ENCODE peak calls at places on chromosomes 3 and 15, in seven cellular contexts. J is sigmoid colon; V is stomach; K is HCT116; G is A673; D is PC-3; B is CD4-positive, alpha-beta memory T cell. O is an unnamed sample.

GRCh38 chr15:62928242-62928995 is 114.1 kb upstream of the TPM1 start:
- DNase-seq in G (peak; percentile 59), D (peak; percentile 6), J (no peak), K (no peak), B (no peak), V (no peak), O (no peak)

GRCh38 chr3:162391301-162391700 is 894.7 kb downstream of the OTOL1 start:
- DNase-seq in G (no peak), V (no peak), D (peak; percentile 78), B (no peak), K (no peak), J (no peak), O (no peak)

GRCh38 chr3:4460334-4460733 is 6.7 kb downstream of the SUMF1 start:
- DNase-seq in G (no peak), B (no peak), V (no peak), J (no peak), K (no peak), D (no peak), O (no peak)

GRCh38 chr3:194572131-194572789 is 61.0 kb downstream of the TMEM44 start:
- DNase-seq in V (no peak), D (no peak), G (peak; percentile 24), J (peak; percentile 77), K (no peak), B (no peak), O (no peak)

GRCh38 chr15:51203797-51204196 is 109.1 kb upstream of the TNFAIP8L3 start:
- DNase-seq in K (no peak), D (peak; percentile 53), G (no peak), V (no peak), J (no peak), B (no peak), O (no peak)

GRCh38 chr3:127791221-127791913 is 30.9 kb downstream of the MGLL start:
- DNase-seq in V (peak; percentile 35), B (no peak), D (peak; percentile 69), J (peak; percentile 80), K (no peak), G (peak; percentile 26), O (no peak)

GRCh38 chr3:13121553-13122001 is 48.3 kb upstream of the IQSEC1 start:
- DNase-seq in D (no peak), K (no peak), B (no peak), J (peak; percentile 22), G (no peak), V (no peak), O (no peak)

GRCh38 chr3:58052373-58053273 is 44.4 kb downstream of the FLNB start:
- DNase-seq in V (peak; percentile 78), G (peak; percentile 51), K (peak; percentile 94), J (peak; percentile 94), B (no peak), D (peak; percentile 99), O (no peak)

GRCh38 chr3:114519415-114519814 is 225.6 kb downstream of the TIGIT start:
- DNase-seq in K (no peak), V (no peak), D (no peak), J (no peak), B (peak; percentile 16), G (peak; percentile 48), O (no peak)

GRCh38 chr3:25069970-25070369 is 358.1 kb upstream of the RARB start:
- DNase-seq in D (no peak), G (no peak), J (no peak), K (no peak), B (no peak), V (no peak), O (no peak)

DNA sequence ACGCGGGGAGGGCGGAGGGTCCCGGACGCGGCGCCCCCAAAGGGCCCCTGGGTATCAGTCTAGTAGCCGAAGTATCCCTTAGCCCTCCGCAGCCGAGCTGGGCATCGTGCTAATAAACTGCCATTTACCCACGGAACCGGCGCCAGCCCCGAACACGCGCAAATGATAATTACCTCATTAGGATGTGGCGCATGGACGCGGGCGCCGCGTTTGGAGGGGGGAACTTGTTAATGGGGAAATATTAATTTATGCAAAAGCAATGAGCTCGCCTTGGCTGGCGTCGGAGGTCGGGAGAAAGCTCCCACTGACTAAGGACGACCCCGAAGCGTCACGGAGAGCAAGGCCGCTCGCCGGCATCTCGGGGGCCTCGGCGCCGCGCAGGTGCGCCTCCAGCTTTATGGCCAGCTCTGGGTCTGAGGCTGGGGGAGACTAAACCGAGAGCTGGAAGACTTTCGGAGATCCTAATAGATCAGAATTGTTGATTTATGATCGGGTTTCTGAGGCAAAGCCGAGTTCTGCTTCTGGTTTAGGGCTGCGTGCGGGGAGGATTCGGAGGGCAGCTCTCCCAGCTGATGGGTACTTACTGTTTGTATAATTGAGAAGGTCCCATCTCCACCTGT is 474 bp upstream of the FEZF2 start:
- DNase-seq in B (no peak), V (no peak), G (no peak), D (no peak), K (no peak), J (no peak), O (no peak)
- H3K9me3 ChIP-seq in B (no peaks in the 10 kb centered on the region), V (peaks cover 5% of the 10 kb centered on the region), G (no peaks in the 10 kb centered on the region), D (no peaks in the 10 kb centered on the region), K (no peaks in the 10 kb centered on the region), J (no peaks in the 10 kb centered on the region), O (no peaks in the 10 kb centered on the region)

DNA sequence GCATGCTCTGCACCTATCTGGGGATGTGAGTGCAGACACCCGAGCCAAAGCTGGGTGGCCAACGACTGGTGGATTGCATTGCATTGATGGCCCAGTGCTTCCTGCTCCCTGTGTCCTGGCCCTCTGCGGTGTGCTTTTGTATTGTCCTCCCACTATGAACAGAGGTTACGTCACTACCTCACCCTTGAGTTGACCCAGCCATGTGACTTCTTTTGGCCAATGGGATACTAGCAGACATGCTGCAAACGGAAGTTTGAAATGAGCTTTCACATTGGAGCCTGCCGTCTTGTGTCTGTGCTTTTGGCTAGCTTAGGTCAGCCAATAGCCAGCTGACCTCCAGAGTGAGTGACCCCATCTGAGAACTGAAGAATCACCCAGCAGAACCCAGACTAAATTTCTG is 15.3 kb upstream of the TBC1D21 start:
- DNase-seq in V (peak; percentile 7), J (no peak), G (no peak), B (no peak), D (no peak), K (no peak), O (no peak)
- H3K27me3 ChIP-seq in V (peaks cover 45% of the 10 kb centered on the region), J (peaks cover 9% of the 10 kb centered on the region), G (peaks cover 48% of the 10 kb centered on the region), B (peaks cover 12% of the 10 kb centered on the region), D (peaks cover 39% of the 10 kb centered on the region), K (peaks cover 48% of the 10 kb centered on the region), O (peaks cover 7% of the 10 kb centered on the region)

GRCh38 chr3:169739067-169739466 is 25.8 kb downstream of the TERC start:
- DNase-seq in V (no peak), J (no peak), D (no peak), G (no peak), B (no peak), K (no peak), O (no peak)
- H3K27ac ChIP-seq in V (no peak overlapping the region), J (no peak overlapping the region), D (no peak overlapping the region), G (no peak overlapping the region), B (no peak overlapping the region), K (no peak overlapping the region), O (no peak overlapping the region)

DNA sequence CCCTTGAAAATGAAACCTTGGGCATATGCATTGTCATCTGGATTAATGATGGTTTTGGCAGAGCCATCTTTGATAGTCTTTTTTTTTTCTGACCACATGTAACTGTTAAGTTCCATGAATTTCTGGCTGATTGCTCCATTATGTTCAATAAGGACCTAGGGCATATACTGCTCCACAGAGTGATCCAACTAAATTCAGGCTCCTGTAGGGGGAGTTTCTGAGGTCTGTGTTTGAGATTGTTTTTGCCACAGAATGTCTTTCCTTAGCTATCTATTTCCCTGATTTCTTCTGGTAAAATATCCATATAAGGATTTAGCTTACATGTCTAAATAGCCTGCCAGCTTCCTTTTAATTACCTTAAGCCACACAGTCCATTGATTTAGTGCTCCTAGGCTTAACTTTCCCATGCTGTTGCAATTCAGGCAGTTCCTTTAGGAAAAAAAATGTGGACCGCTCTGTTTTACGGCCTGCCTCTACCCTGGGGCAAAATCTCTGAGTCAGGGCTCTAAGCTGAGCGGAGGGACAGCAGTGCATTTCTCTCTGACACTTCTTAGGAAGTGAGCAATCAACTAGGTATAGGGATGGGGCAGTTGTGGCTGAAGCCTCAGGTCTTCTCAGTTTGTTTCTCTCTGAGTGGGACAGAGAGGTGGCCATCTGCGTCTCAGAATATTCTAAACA is 796.2 kb downstream of the NR2F2 start:
- DNase-seq in G (peak; percentile 26), B (no peak), K (no peak), D (peak; percentile 8), J (no peak), V (no peak), O (no peak)
- H3K9me3 ChIP-seq in G (peaks cover 8% of the 10 kb centered on the region), B (no peaks in the 10 kb centered on the region), K (peaks cover 5% of the 10 kb centered on the region), D (no peaks in the 10 kb centered on the region), J (no peaks in the 10 kb centered on the region), V (peaks cover 16% of the 10 kb centered on the region), O (no peaks in the 10 kb centered on the region)

GRCh38 chr3:160010578-160010977 is 21.9 kb downstream of the IL12A start:
- DNase-seq in K (no peak), D (no peak), V (no peak), B (no peak), J (no peak), G (no peak), O (no peak)
- H3K27me3 ChIP-seq in K (no peaks in the 10 kb centered on the region), D (no peaks in the 10 kb centered on the region), V (no peaks in the 10 kb centered on the region), B (no peaks in the 10 kb centered on the region), J (no peaks in the 10 kb centered on the region), G (no peaks in the 10 kb centered on the region), O (no peaks in the 10 kb centered on the region)

DNA sequence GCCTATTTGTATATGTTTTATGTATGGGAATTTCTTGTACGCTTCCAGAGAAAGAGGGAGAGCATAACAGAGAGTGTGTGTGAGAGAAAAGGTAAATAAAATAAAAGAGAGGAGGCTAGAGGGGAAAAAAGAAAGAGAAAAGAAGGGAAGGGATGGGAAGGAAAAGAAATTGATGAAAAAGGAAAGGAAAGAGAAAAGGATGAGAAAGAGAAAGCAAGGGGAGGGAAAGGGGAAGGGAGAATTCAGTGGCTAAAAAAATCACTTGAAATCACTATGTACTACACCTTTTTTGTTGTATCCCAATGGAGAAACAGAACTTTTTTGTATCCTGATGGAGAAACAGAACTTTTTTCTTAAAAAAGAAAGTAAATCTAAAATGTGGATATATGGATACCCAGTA is 165.5 kb upstream of the MBNL1 start:
- DNase-seq in V (no peak), K (no peak), J (no peak), B (no peak), G (no peak), D (no peak), O (no peak)
- H3K27ac ChIP-seq in V (no peak overlapping the region), K (no peak overlapping the region), J (no peak overlapping the region), B (no peak overlapping the region), G (no peak overlapping the region), D (no peak overlapping the region), O (no peak overlapping the region)

O was measured in effector memory CD4-positive, alpha-beta T cell.